ENCODE peak calls at places on chromosomes 7 and 10, in four cellular contexts. R is gastrocnemius medialis, D is heart left ventricle, Z is thyroid gland. F is an unnamed sample.

GRCh38 chr10:107492389-107492788 is 327.9 kb upstream of the SORCS1 start:
- DNase-seq in D (no peak), Z (no peak), R (no peak), F (no peak)

GRCh38 chr10:63671317-63671937 is 150.2 kb downstream of the REEP3 start:
- DNase-seq in D (no peak), Z (peak; percentile 28), R (no peak), F (no peak)

GRCh38 chr10:21272585-21273399 is 252.7 kb downstream of the SKIDA1 start:
- DNase-seq in D (no peak), Z (no peak), R (no peak), F (no peak)

GRCh38 chr10:9786576-9786975 is 1231.1 kb upstream of the CELF2 start:
- DNase-seq in R (no peak), Z (no peak), D (no peak), F (no peak)

GRCh38 chr7:151168022-151168786 is 710 bp upstream of the GBX1 start:
- DNase-seq in Z (peak; percentile 17), R (no peak), D (no peak), F (no peak)

GRCh38 chr10:89644967-89645741 is at the start of gene PANK1:
- DNase-seq in R (peak; percentile 87), Z (peak; percentile 76), D (peak; percentile 83), F (peak; percentile 61)

GRCh38 chr7:143299840-143300239 is 11.7 kb downstream of the CASP2 start:
- DNase-seq in Z (peak; percentile 38), D (no peak), R (no peak), F (no peak)

GRCh38 chr10:73997806-73998622 is at the start of gene VCL:
- DNase-seq in D (peak; percentile 98), R (peak; percentile 99), Z (peak; percentile 98), F (peak; percentile 100)

GRCh38 chr10:92575961-92576360 is 2.1 kb upstream of the IDE start:
- DNase-seq in Z (no peak), D (no peak), R (no peak), F (no peak)

GRCh38 chr10:133013478-133013877 is 71.1 kb upstream of the CFAP46 start:
- DNase-seq in Z (no peak), R (no peak), D (peak; percentile 56), F (no peak)

GRCh38 chr7:94912085-94912484 is 4.7 kb downstream of the PPP1R9A start:
- DNase-seq in R (no peak), Z (no peak), D (no peak), F (no peak)

GRCh38 chr7:22725585-22725984 is 1.4 kb upstream of the IL6 start:
- DNase-seq in Z (no peak), R (no peak), D (no peak), F (no peak)

GRCh38 chr7:22726345-22726848 is 603 bp upstream of the IL6 start:
- DNase-seq in Z (peak; percentile 80), R (peak; percentile 66), D (peak; percentile 56), F (peak; percentile 43)

GRCh38 chr7:22729180-22729579 is 2.2 kb downstream of the IL6 start:
- DNase-seq in Z (no peak), D (no peak), R (no peak), F (no peak)

GRCh38 chr7:22728416-22729029 is 1.5 kb downstream of the IL6 start:
- DNase-seq in R (no peak), Z (peak; percentile 54), D (no peak), F (no peak)

GRCh38 chr7:22726849-22727792 is at the start of gene IL6:
- DNase-seq in D (peak; percentile 91), R (peak; percentile 64), Z (peak; percentile 92), F (peak; percentile 82)
- H3K4me3 ChIP-seq in D (peak within 1 kb of the TSS; percentile 43), R (peak within 1 kb of the TSS; percentile 35), Z (peak within 1 kb of the TSS; percentile 31), F (peak within 1 kb of the TSS; percentile 32)

GRCh38 chr7:37921876-37922275 is 1.4 kb downstream of the EPDR1 start:
- DNase-seq in Z (no peak), R (peak; percentile 28), D (no peak), F (no peak)

GRCh38 chr7:37918526-37918925 is 1.9 kb upstream of the SFRP4 start:
- DNase-seq in Z (no peak), R (no peak), D (no peak), F (no peak)

GRCh38 chr7:37921340-37921805 is 933 bp downstream of the EPDR1 start:
- DNase-seq in D (peak; percentile 33), R (peak; percentile 47), Z (peak; percentile 57), F (peak; percentile 46)

GRCh38 chr7:37920619-37921339 is at the start of gene EPDR1:
- DNase-seq in R (peak; percentile 77), D (peak; percentile 76), Z (peak; percentile 85), F (peak; percentile 49)

GRCh38 chr7:37920305-37920618 is 178 bp upstream of the EPDR1 start:
- DNase-seq in D (no peak), R (no peak), Z (no peak), F (no peak)
- H3K4me1 ChIP-seq in D (peaks cover 14% of the 10 kb centered on the region), R (peaks cover 44% of the 10 kb centered on the region), Z (peaks cover 40% of the 10 kb centered on the region), F (no peaks in the 10 kb centered on the region)

GRCh38 chr7:36409180-36409579 is 19.5 kb downstream of the ANLN start:
- DNase-seq in Z (no peak), R (no peak), D (no peak), F (no peak)
- H3K4me3 ChIP-seq in Z (no peak overlapping the region), R (no peak overlapping the region), D (no peak overlapping the region), F (no peak overlapping the region)

GRCh38 chr7:44293561-44294324 is 31.7 kb downstream of the CAMK2B start:
- DNase-seq in R (peak; percentile 52), Z (no peak), D (peak; percentile 62), F (no peak)
- H3K4me1 ChIP-seq in R (peaks cover 43% of the 10 kb centered on the region), Z (no peaks in the 10 kb centered on the region), D (peaks cover 72% of the 10 kb centered on the region), F (no peaks in the 10 kb centered on the region)

DNA sequence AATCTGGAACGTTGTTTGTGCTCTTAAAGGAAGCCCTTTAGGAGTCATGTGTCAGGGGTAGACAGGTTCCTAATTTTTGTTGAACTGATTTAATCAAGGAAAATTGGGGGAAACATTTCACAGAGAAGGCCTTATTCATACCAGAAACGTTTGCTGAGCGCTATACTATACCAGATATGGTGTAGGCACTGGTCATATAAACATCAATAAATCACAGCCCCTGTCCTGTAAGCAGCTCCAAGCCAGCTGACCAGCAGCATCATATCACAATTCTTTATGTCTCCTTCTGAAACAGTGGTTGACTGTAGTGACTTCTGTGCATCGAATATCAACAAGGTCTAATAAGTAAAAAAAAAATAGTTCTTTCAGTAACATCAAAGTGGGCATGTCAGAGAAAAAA is 1.1 kb downstream of the TMEM178B start:
- DNase-seq in R (no peak), Z (no peak), D (no peak), F (no peak)
- H3K4me3 ChIP-seq in R (peak overlapping the region; percentile 69), Z (peak overlapping the region; percentile 66), D (no peak overlapping the region), F (no peak overlapping the region)

GRCh38 chr10:32982911-32983310 is 24.9 kb upstream of the ITGB1 start:
- DNase-seq in Z (no peak), R (no peak), D (no peak), F (no peak)

GRCh38 chr10:32985341-32985764 is 27.3 kb upstream of the ITGB1 start:
- DNase-seq in R (no peak), Z (no peak), D (no peak), F (no peak)

GRCh38 chr10:32985781-32986350 is 27.8 kb upstream of the ITGB1 start:
- DNase-seq in R (no peak), D (no peak), Z (no peak), F (no peak)

GRCh38 chr10:32983333-32983909 is 25.4 kb upstream of the ITGB1 start:
- DNase-seq in D (no peak), R (no peak), Z (no peak), F (peak; percentile 60)

DNA sequence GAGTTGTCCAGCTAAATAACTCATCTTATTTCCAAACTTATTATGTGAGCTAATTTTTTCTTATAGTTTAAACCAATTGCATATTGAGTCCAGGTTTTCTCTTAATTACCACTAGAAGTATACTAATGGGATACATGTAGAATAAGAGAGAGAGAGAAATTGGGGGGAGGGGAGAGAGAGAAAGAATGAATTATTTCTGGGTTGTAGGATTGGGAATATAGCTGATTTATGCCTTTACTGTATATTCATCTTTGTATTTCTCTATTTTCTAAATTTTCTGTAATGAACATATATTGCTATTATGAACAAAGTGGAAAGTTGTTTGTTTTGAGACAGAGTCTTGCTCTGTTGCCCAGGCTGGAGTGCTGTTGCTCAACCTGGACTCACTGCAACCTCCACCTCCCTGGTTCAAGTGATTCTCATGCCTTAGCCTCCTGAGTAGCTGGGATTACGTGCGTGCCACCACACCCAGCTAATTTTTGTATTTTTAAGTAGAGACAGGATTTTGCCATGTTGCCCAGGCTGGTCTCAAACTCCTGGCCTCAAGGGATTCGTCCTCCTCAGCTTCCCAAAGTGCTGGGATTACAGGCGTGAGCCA is 26.1 kb upstream of the ITGB1 start:
- DNase-seq in Z (no peak), D (no peak), R (no peak), F (no peak)
- H3K4me1 ChIP-seq in Z (peaks cover 16% of the 10 kb centered on the region), D (peaks cover 35% of the 10 kb centered on the region), R (peaks cover 4% of the 10 kb centered on the region), F (no peaks in the 10 kb centered on the region)

GRCh38 chr10:137031-137430 is 1.8 kb downstream of the ZMYND11 start:
- DNase-seq in R (no peak), D (no peak), Z (no peak), F (no peak)
- H3K4me3 ChIP-seq in R (peak overlapping the region; percentile 72), D (no peak overlapping the region), Z (no peak overlapping the region), F (no peak overlapping the region)

F was measured in uterus.